ENCODE peak calls at places on chromosomes 6 and 20, in four cellular contexts. R, N, J and I are unnamed samples.

GRCh38 chr6:65937982-65938381 is 231.0 kb upstream of the EYS start:
- DNase-seq in R (no peak), N (no peak), J (no peak), I (no peak)

GRCh38 chr6:143283887-143284640 is 166.4 kb downstream of the ADAT2 start:
- DNase-seq in R (no peak), N (no peak), J (no peak), I (no peak)

GRCh38 chr20:46221271-46221670 is 87.0 kb downstream of the CDH22 start:
- DNase-seq in R (no peak), N (no peak), J (no peak), I (no peak)

GRCh38 chr6:119669228-119669627 is 319.7 kb upstream of the MAN1A1 start:
- DNase-seq in R (no peak), N (no peak), J (no peak), I (no peak)

GRCh38 chr6:43476744-43477143 is 626 bp upstream of the TJAP1 start:
- DNase-seq in R (no peak), N (no peak), J (no peak), I (no peak)

GRCh38 chr6:38375341-38375740 is 264.4 kb downstream of the BTBD9 start:
- DNase-seq in R (no peak), N (no peak), J (no peak), I (no peak)

GRCh38 chr6:133047065-133047665 is 194.0 kb upstream of the EYA4 start:
- DNase-seq in R (no peak), N (no peak), J (no peak), I (no peak)

GRCh38 chr6:89818977-89819335 is 638 bp downstream of the MDN1 start:
- DNase-seq in R (no peak), N (no peak), J (no peak), I (peak)

GRCh38 chr6:8108031-8108660 is 5.8 kb upstream of the EEF1E1 start:
- DNase-seq in R (no peak), N (no peak), J (no peak), I (no peak)

GRCh38 chr20:60057866-60058807 is 99.9 kb downstream of the CDH26 start:
- DNase-seq in R (no peak), N (peak), J (no peak), I (peak)

GRCh38 chr6:13407709-13408695 is 79.4 kb downstream of the GFOD1 start:
- DNase-seq in R (no peak), N (peak), J (no peak), I (peak)

GRCh38 chr6:30087876-30088275 is 12.3 kb upstream of the RNF39 start:
- DNase-seq in R (no peak), N (no peak), J (no peak), I (no peak)

GRCh38 chr20:44031822-44032582 is 117.3 kb downstream of the TOX2 start:
- DNase-seq in R (no peak), N (no peak), J (no peak), I (no peak)

GRCh38 chr6:154732538-154732823 is 735 bp upstream of the SCAF8 start:
- DNase-seq in R (no peak), N (no peak), J (no peak), I (no peak)

GRCh38 chr20:32411955-32412706 is 54.0 kb downstream of the ASXL1 start:
- DNase-seq in R (no peak), N (no peak), J (no peak), I (no peak)

GRCh38 chr6:110999634-111000270 is 17.9 kb downstream of the RPF2 start:
- DNase-seq in R (no peak), N (no peak), J (no peak), I (no peak)

GRCh38 chr6:45566882-45567281 is 189.1 kb upstream of the SUPT3H start:
- DNase-seq in R (no peak), N (no peak), J (no peak), I (no peak)

GRCh38 chr20:29410805-29411457 is 1846.5 kb upstream of the DEFB115 start:
- DNase-seq in R (no peak), N (no peak), J (no peak), I (no peak)

GRCh38 chr20:53679597-53680309 is 86.1 kb upstream of the ZNF217 start:
- DNase-seq in R (peak), N (no peak), J (no peak), I (no peak)

GRCh38 chr6:166757226-166758135 is 130.4 kb upstream of the RPS6KA2 start:
- DNase-seq in R (no peak), N (no peak), J (no peak), I (no peak)

GRCh38 chr6:15341311-15341710 is 95.4 kb downstream of the JARID2 start:
- DNase-seq in R (no peak), N (no peak), J (no peak), I (no peak)

GRCh38 chr6:24960991-24961475 is 25.3 kb upstream of the RIPOR2 start:
- DNase-seq in R (no peak), N (no peak), J (no peak), I (no peak)

GRCh38 chr6:39239527-39240154 is 10.4 kb upstream of the KCNK5 start:
- DNase-seq in R (no peak), N (no peak), J (no peak), I (no peak)